ENCODE peak calls at places on chromosomes 4 and X, in ten cellular contexts. G is tibial artery; T is right atrium auricular region; X is lower lobe of right lung; Z is aorta; P is CD8-positive, alpha-beta memory T cell; C is OCI-LY7; A is pancreas; F is PC-3; D is HCT116. Q is an unnamed sample. For H3K4me1, the result is how much of the 10 kb centered on the place peaks cover.

GRCh38 chrX:7690842-7691241 is 152.1 kb upstream of the VCX start:
- DNase-seq in D (no peak), T (no peak), A (no peak), C (no peak), F (no peak), P (no peak), G (no peak), X (no peak), Z (no peak), Q (no peak)

GRCh38 chrX:153922932-153923857 is 2.9 kb downstream of the ARHGAP4 start:
- DNase-seq in P (no peak), X (peak), G (peak), C (no peak), D (no peak), T (peak), F (peak), A (peak), Z (peak), Q (peak)

GRCh38 chr4:155430895-155431467 is 54.2 kb upstream of the MAP9 start:
- DNase-seq in X (no peak), P (no peak), G (no peak), D (no peak), Z (no peak), C (no peak), F (no peak), T (no peak), A (no peak), Q (no peak)

GRCh38 chr4:70754990-70755688 is 33.4 kb downstream of the RUFY3 start:
- DNase-seq in X (no peak), T (no peak), D (no peak), G (no peak), P (no peak), Z (no peak), A (no peak), C (peak), F (no peak), Q (no peak)

GRCh38 chr4:1374706-1375045 is 27.7 kb downstream of the UVSSA start:
- DNase-seq in T (no peak), G (no peak), F (no peak), C (no peak), Z (no peak), D (no peak), X (peak), A (no peak), P (no peak), Q (no peak)

GRCh38 chr4:140875751-140876389 is 119.7 kb upstream of the TBC1D9 start:
- DNase-seq in C (no peak), Z (no peak), A (no peak), X (no peak), G (no peak), D (no peak), P (no peak), T (no peak), F (no peak), Q (no peak)

GRCh38 chr4:8240211-8241041 is 29.1 kb upstream of the HTRA3 start:
- DNase-seq in P (no peak), X (no peak), C (no peak), A (no peak), Z (no peak), F (no peak), G (no peak), T (no peak), D (no peak), Q (no peak)

GRCh38 chr4:175833574-175834350 is 21.7 kb upstream of the GPM6A start:
- DNase-seq in X (no peak), P (no peak), A (no peak), Z (no peak), D (no peak), T (no peak), F (peak), C (peak), G (no peak), Q (no peak)

GRCh38 chr4:58590714-58591113 is 1480.5 kb upstream of the IGFBP7 start:
- DNase-seq in G (no peak), P (no peak), A (no peak), F (peak), Z (no peak), C (no peak), X (no peak), D (no peak), T (no peak), Q (no peak)

GRCh38 chr4:162682651-162683050 is 484.0 kb downstream of the NAF1 start:
- DNase-seq in C (no peak), P (no peak), A (no peak), T (no peak), G (no peak), Z (no peak), D (no peak), X (no peak), F (no peak), Q (no peak)

GRCh38 chr4:156718226-156718625 is 253.4 kb downstream of the PDGFC start:
- DNase-seq in X (no peak), D (no peak), A (no peak), C (no peak), G (no peak), Z (no peak), F (no peak), P (no peak), T (no peak), Q (no peak)

GRCh38 chrX:70338290-70338689 is 48.4 kb downstream of the KIF4A start:
- DNase-seq in G (no peak), C (no peak), Z (no peak), D (no peak), P (no peak), A (no peak), F (no peak), X (no peak), T (no peak), Q (no peak)
- H3K4me1 ChIP-seq in G (under half), C (under half), Z (under half), D (under half), P (under half), A (under half), F (under half), X (under half), T (under half), Q (under half)

GRCh38 chrX:31423575-31424284 is 351.9 kb upstream of the FTHL17 start:
- DNase-seq in P (no peak), X (no peak), A (no peak), F (peak), G (no peak), C (peak), T (no peak), Z (no peak), D (no peak), Q (peak)
- H3K4me3 ChIP-seq in P (no peak), X (no peak), A (no peak), F (no peak), G (no peak), C (no peak), T (no peak), Z (no peak), D (no peak), Q (no peak)

DNA sequence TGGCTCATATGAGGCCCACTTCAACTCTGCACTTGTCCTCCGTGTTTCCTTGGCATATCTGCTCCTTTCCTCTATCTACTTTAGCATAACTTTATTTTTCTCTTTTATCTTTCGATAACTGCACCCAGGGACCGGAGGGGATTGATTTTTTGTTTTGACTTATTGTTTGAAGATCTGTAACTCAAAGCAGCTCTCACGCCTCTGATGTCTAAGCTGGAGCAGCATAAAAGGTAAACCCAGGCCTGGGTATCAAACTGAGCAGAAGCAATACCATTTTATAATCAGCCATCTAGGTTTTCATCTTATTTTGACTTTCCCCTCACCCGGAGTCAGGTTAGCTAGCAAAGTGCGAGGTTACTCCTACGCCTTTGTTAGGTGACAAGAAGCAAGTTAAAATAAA is 28.4 kb downstream of the LEF1 start:
- DNase-seq in P (no peak), C (no peak), D (no peak), F (no peak), Z (no peak), A (no peak), T (no peak), X (no peak), G (no peak), Q (no peak)
- H3K4me1 ChIP-seq in P (half or more), C (half or more), D (under half), F (under half), Z (under half), A (under half), T (under half), X (under half), G (under half), Q (under half)

GRCh38 chr4:127212269-127212580 is 420.5 kb upstream of the INTU start:
- DNase-seq in D (no peak), Z (no peak), X (no peak), A (no peak), G (no peak), P (no peak), F (no peak), T (no peak), C (no peak), Q (no peak)

GRCh38 chr4:127214936-127215335 is 417.8 kb upstream of the INTU start:
- DNase-seq in Z (no peak), D (no peak), G (no peak), T (no peak), X (no peak), C (no peak), P (no peak), F (no peak), A (no peak), Q (no peak)

GRCh38 chr4:127211377-127212268 is 421.1 kb upstream of the INTU start:
- DNase-seq in T (no peak), C (no peak), Z (no peak), X (no peak), P (no peak), G (no peak), D (no peak), F (no peak), A (no peak), Q (no peak)

GRCh38 chr4:127212701-127213100 is 420.1 kb upstream of the INTU start:
- DNase-seq in Z (no peak), A (no peak), D (no peak), G (no peak), P (no peak), C (no peak), T (no peak), X (no peak), F (no peak), Q (no peak)

DNA sequence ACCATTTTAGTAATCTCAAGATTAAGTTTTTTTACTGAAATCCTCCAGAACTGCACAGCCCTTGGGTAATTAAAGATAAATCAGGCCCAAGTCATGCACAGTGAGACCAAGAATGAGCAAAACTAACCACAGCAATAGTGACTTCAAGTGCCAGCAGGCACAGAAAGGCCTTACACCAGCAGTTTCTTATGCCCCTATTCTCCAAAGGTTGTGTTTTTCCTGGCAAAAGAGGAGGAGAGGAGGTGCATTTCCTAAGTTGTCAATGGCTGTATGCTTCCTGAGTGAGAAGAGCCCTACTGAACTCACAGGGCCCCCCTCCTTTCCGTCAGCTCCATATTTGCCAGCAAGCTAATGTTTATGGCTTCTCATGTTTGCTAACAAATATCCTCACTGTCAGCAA is 418.8 kb upstream of the INTU start:
- DNase-seq in T (no peak), G (no peak), D (no peak), Z (no peak), F (no peak), P (no peak), A (no peak), X (no peak), C (no peak), Q (no peak)
- H3K4me3 ChIP-seq in T (no peak), G (no peak), D (no peak), Z (no peak), F (no peak), P (no peak), A (no peak), X (no peak), C (no peak), Q (no peak)

DNA sequence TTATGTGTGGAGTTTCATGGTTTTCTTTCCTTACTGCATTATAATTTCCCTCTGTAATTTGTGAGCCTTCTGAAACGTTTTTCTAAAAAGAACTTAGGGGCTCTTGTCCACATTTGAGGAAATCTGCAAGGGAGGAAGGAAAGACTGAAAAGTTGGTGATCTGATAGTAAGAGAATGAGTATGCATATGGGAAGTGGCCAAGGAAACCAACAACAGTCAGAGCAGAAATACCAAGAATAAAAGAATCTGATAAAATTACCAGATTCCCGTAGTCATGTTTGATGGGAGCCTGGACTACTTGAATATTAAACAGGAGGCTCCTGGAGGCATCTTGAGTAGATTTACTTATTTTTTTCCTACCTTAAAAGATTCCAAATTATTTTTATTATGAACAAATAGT is 50.1 kb downstream of the MEPE start:
- DNase-seq in F (no peak), T (no peak), C (no peak), A (no peak), Z (no peak), G (no peak), P (no peak), X (no peak), D (no peak), Q (no peak)
- H3K4me1 ChIP-seq in F (under half), T (under half), C (under half), A (under half), Z (under half), G (under half), P (under half), X (under half), D (under half), Q (under half)

DNA sequence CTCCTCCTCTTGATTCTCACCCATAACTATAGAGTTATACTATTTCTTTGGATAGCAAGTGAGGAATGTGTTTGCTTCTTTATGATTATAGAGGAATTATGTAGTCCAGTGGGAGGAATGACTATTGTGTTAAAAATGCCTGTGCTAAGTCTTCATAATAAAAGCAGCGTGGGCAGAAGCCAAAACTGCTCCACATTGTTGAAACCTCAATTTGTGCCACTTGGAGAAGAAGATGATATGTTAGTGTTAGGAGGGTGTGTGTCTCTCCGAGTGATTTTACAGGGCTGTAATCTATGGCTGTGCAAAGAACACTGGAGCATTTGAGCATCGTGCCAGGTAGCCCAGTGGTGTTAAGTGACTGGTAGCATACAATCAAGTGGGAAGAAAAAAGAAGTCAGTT is 74.3 kb downstream of the FRAS1 start:
- DNase-seq in D (no peak), P (no peak), A (no peak), G (no peak), C (no peak), F (no peak), Z (no peak), T (no peak), X (no peak), Q (peak)
- H3K4me3 ChIP-seq in D (no peak), P (no peak), A (no peak), G (no peak), C (no peak), F (no peak), Z (no peak), T (no peak), X (no peak), Q (no peak)

GRCh38 chr4:87065016-87065415 is 130.2 kb downstream of the AFF1 start:
- DNase-seq in X (no peak), F (no peak), P (no peak), Z (no peak), G (no peak), A (no peak), D (no peak), C (no peak), T (no peak), Q (no peak)
- H3K4me1 ChIP-seq in X (under half), F (under half), P (under half), Z (under half), G (under half), A (under half), D (under half), C (half or more), T (under half), Q (under half)

GRCh38 chrX:17553451-17553850 is 178.5 kb downstream of the NHS start:
- DNase-seq in X (no peak), Z (no peak), C (no peak), T (no peak), P (no peak), F (peak), D (no peak), G (peak), A (no peak), Q (peak)
- H3K4me3 ChIP-seq in X (no peak), Z (no peak), C (no peak), T (no peak), P (no peak), F (no peak), D (no peak), G (no peak), A (no peak), Q (no peak)

GRCh38 chr4:173509031-173510001 is 20.7 kb downstream of the HAND2 start:
- DNase-seq in G (peak), F (no peak), D (no peak), C (no peak), T (peak), A (no peak), X (no peak), Z (peak), P (no peak), Q (no peak)

GRCh38 chr4:173513651-173514050 is 16.4 kb downstream of the HAND2 start:
- DNase-seq in C (no peak), D (no peak), T (no peak), G (no peak), P (no peak), Z (no peak), A (no peak), F (no peak), X (no peak), Q (no peak)

GRCh38 chr4:173514641-173515217 is 15.3 kb downstream of the HAND2 start:
- DNase-seq in P (no peak), G (no peak), Z (no peak), A (no peak), C (no peak), X (no peak), T (no peak), D (no peak), F (no peak), Q (no peak)

GRCh38 chr4:173508386-173509002 is 21.5 kb downstream of the HAND2 start:
- DNase-seq in G (no peak), A (no peak), Z (no peak), P (no peak), C (no peak), T (peak), X (no peak), F (no peak), D (no peak), Q (no peak)

GRCh38 chr4:173511787-173512361 is 18.2 kb downstream of the HAND2 start:
- DNase-seq in G (no peak), P (no peak), T (no peak), F (no peak), C (no peak), X (no peak), D (no peak), A (no peak), Z (no peak), Q (no peak)
- H3K4me1 ChIP-seq in G (under half), P (under half), T (under half), F (under half), C (under half), X (under half), D (under half), A (under half), Z (under half), Q (under half)

GRCh38 chr4:13545394-13545808 is 1.1 kb upstream of the NKX3-2 start:
- DNase-seq in P (no peak), T (no peak), F (no peak), C (no peak), Z (no peak), G (no peak), D (no peak), A (no peak), X (no peak), Q (no peak)

GRCh38 chr4:13547563-13548041 is 3.3 kb upstream of the NKX3-2 start:
- DNase-seq in F (no peak), D (no peak), Z (no peak), G (no peak), X (no peak), C (peak), T (no peak), P (no peak), A (no peak), Q (no peak)

GRCh38 chr4:13546374-13546854 is 2.1 kb upstream of the NKX3-2 start:
- DNase-seq in F (no peak), C (no peak), T (no peak), X (no peak), Z (no peak), G (no peak), P (no peak), A (no peak), D (no peak), Q (no peak)

GRCh38 chr4:13548059-13548983 is 4.0 kb upstream of the NKX3-2 start:
- DNase-seq in P (no peak), D (no peak), Z (no peak), T (no peak), G (no peak), C (no peak), F (peak), X (no peak), A (no peak), Q (no peak)

GRCh38 chr4:13546855-13547562 is 2.7 kb upstream of the NKX3-2 start:
- DNase-seq in A (no peak), D (no peak), P (no peak), F (no peak), Z (peak), T (no peak), C (peak), G (no peak), X (no peak), Q (no peak)
- H3K4me3 ChIP-seq in A (peak), D (peak), P (peak), F (peak), Z (no peak), T (no peak), C (peak), G (peak), X (peak), Q (peak)

Q was measured in prostate gland.